ENCODE peak calls at places on chromosomes 16 and 17, in seven cellular contexts. U is K562, Z is HepG2, E is HCT116, B is SK-N-SH, C is GM12878, D is H1. J is an unnamed sample.

GRCh38 chr16:84876873-84877606 is 57.3 kb downstream of the CRISPLD2 start:
- DNase-seq in B (no peak), Z (no peak), U (no peak), C (no peak), E (no peak), D (no peak), J (no peak)

GRCh38 chr16:13436641-13437423 is 483.1 kb upstream of the ERCC4 start:
- DNase-seq in U (peak), D (no peak), B (no peak), Z (peak), E (no peak), C (peak), J (peak)

GRCh38 chr17:12342161-12342560 is 321.5 kb downstream of the MAP2K4 start:
- DNase-seq in C (no peak), Z (no peak), B (no peak), D (no peak), E (no peak), U (no peak), J (no peak)

GRCh38 chr17:8292639-8293395 is 2.4 kb downstream of the SLC25A35 start:
- DNase-seq in Z (no peak), C (no peak), D (no peak), B (no peak), E (no peak), U (no peak), J (no peak)

GRCh38 chr17:9648521-9649110 is 3.3 kb downstream of the USP43 start:
- DNase-seq in C (no peak), B (no peak), E (no peak), Z (no peak), U (no peak), D (no peak), J (peak)

GRCh38 chr16:24583494-24583893 is 44.1 kb downstream of the RBBP6 start:
- DNase-seq in B (no peak), D (no peak), Z (no peak), C (no peak), U (no peak), E (no peak), J (no peak)

GRCh38 chr16:8848939-8849391 is 19.8 kb downstream of the CARHSP1 start:
- DNase-seq in B (peak), D (no peak), Z (no peak), U (no peak), E (no peak), C (no peak), J (no peak)

GRCh38 chr17:83173997-83174858 is 94.8 kb downstream of the METRNL start:
- DNase-seq in C (no peak), D (no peak), U (no peak), Z (peak), B (no peak), E (no peak), J (peak)

GRCh38 chr16:4687946-4688673 is 5.3 kb upstream of the NUDT16L1 start:
- DNase-seq in B (no peak), D (no peak), U (no peak), C (no peak), Z (no peak), E (no peak), J (no peak)

DNA sequence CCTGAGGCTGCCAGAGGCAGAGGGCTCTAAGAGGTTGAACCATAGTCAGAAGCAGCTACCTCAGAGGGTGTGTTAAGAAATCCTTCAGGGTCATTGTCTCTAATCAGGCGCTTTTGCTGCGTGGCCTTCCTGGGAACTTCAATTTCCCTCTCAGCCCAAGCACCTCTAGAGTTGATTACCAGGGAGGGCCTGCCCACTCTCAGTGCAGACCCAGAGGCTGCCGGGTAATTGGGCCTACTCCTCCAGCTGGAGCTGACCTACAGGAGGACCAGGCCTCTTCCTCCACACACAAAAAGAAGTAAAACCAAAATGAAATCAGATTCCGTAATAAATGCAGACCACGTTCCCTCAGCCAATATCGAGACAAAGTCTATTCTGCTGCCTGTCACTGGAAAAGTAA is 305.0 kb upstream of the CCL2 start:
- DNase-seq in D (no peak), C (no peak), U (no peak), B (no peak), Z (no peak), E (no peak), J (no peak)
- TF ChIP-seq JUND in D (no peak), C (no peak), U (no peak), B (no peak), Z (no peak), E (no peak), J (no peak)

DNA sequence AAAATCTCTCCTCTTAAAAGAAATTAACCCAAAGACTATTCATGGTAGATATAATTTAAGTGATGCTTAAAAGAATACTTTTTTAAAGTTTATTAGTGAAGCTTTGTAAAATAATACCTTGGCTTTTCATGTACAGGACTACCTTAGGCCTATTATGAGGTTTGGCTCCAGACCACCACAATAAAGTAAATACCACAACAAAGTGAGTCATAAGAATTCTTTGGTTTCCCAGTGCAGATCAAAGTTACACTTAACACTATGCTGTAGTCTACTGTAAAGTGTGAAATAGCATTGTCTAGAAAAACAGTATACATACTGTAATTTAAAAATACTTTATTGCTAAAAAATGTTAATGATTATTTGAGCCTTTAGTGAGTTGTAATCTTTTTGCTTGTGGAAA is 31.7 kb downstream of the CLTC start:
- DNase-seq in U (no peak), E (no peak), Z (no peak), B (no peak), C (no peak), D (no peak), J (no peak)
- TF ChIP-seq JUND in U (no peak), E (no peak), Z (no peak), B (no peak), C (no peak), D (no peak), J (no peak)

DNA sequence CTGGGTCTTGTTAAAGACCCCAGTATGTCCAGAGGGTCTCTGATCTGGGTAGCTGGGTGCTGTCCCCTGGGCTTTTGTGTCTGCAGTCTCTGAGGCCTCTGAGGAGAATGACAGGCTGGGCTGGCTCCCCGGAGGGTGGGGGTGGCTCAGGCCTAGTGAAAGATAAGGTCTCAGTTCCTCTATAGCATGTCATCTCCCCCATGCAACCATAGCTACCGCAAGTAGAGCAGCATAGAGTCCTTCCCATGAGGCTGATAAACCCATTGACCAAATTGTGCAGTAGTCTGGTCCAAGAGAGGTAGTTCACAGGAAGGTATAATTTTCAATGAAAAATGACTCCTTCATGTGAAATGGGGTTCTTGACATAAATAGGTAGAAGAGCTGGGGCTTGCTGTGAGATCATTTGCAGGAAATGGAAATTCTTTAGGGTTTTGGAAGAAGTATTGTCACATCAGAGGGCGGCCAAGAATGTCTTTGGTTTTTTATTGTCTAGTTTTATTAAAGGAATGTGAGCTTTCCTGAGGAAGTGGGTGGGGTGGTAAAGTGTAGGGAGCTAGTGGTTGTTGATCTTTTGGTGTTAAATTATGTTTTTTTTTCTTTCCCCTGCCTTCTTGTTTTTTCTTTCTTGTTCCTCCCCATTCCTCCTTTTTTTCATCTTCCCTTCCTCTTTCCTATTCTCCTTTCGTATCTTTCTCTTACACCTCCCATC is 21.0 kb downstream of the SLC7A6OS start:
- DNase-seq in B (no peak), U (peak), E (no peak), C (peak), D (no peak), Z (no peak), J (no peak)
- TF ChIP-seq JUND in B (no peak), U (peak), E (no peak), C (no peak), D (no peak), Z (no peak), J (no peak)

GRCh38 chr16:19367335-19367734 is 50.3 kb upstream of the TMC5 start:
- DNase-seq in D (no peak), E (no peak), Z (no peak), U (no peak), C (no peak), B (no peak), J (no peak)

GRCh38 chr16:19363741-19364140 is 53.9 kb upstream of the TMC5 start:
- DNase-seq in E (no peak), C (no peak), B (no peak), D (no peak), Z (no peak), U (no peak), J (no peak)

GRCh38 chr16:19361587-19361986 is 56.1 kb upstream of the TMC5 start:
- DNase-seq in C (no peak), E (no peak), Z (no peak), B (no peak), U (no peak), D (no peak), J (no peak)

DNA sequence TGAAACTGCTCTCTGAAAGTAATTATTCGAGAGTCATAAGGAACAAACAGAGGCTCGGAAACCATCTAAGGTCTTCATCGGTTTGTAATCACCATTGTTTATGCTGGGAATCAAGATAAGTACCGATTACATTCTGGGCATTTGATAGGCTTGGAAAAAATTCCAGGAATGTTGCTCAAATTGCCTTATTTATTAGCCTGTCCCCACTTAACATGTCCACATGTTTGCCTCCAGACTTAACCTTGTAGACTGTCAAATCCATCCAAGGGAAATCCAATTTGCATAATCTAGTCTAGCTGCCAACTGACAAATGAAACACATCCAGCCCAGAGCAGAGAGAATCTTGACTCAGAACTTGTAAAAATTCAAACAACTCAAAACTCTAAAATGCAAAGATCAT is 51.3 kb upstream of the TMC5 start:
- DNase-seq in E (no peak), D (no peak), B (no peak), U (no peak), Z (no peak), C (no peak), J (no peak)
- TF ChIP-seq JUND in E (no peak), D (no peak), B (no peak), U (no peak), Z (no peak), C (no peak), J (no peak)

GRCh38 chr17:79654350-79654959 is 43.6 kb upstream of the RBFOX3 start:
- DNase-seq in Z (no peak), D (no peak), E (no peak), C (no peak), B (no peak), U (no peak), J (no peak)

GRCh38 chr17:79654960-79655382 is 44.1 kb upstream of the RBFOX3 start:
- DNase-seq in E (no peak), B (peak), D (no peak), U (no peak), Z (peak), C (no peak), J (no peak)

GRCh38 chr17:79651751-79652150 is 40.9 kb upstream of the RBFOX3 start:
- DNase-seq in E (no peak), U (no peak), B (peak), C (no peak), Z (no peak), D (no peak), J (no peak)

GRCh38 chr17:79651266-79651665 is 40.4 kb upstream of the RBFOX3 start:
- DNase-seq in E (no peak), C (no peak), D (no peak), U (no peak), Z (no peak), B (peak), J (no peak)

GRCh38 chr17:79652999-79653643 is 42.3 kb upstream of the RBFOX3 start:
- DNase-seq in D (no peak), C (no peak), U (no peak), Z (no peak), B (no peak), E (no peak), J (no peak)
- TF ChIP-seq JUND in D (no peak), C (no peak), U (no peak), Z (no peak), B (no peak), E (no peak), J (no peak)

DNA sequence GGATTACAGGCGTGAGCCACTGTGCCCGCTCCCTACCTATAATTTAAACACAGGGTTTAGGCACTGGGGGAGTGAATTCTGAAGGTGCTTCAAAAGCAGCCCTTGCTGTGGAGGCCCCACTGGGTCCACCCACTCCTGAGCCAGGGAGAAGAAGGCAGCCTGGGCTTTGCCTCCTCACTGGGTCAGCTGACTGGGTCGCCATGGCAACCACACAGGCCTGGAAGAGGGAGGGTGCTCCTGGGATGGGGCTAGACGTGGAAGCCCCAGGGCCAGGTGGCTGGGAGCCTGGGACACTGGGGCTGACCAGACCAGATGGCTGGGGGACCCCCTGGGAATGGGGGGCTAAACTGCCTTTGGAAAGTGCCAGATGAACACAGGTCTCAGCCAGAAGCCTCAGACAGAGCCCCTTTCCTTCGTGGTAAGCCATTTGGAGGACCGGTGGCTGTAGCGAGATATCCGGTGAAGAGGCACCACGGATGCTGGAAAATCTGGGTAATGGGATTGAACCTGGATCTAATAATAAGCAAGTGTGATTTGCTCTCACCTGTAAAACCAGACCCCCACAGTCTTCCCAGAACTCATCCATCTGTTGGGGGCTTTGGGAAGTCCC is 32.9 kb downstream of the TRARG1 start:
- DNase-seq in D (no peak), U (peak), E (no peak), B (peak), C (no peak), Z (peak), J (no peak)
- TF ChIP-seq JUND in D (no peak), U (no peak), E (no peak), B (no peak), C (no peak), Z (no peak), J (no peak)

DNA sequence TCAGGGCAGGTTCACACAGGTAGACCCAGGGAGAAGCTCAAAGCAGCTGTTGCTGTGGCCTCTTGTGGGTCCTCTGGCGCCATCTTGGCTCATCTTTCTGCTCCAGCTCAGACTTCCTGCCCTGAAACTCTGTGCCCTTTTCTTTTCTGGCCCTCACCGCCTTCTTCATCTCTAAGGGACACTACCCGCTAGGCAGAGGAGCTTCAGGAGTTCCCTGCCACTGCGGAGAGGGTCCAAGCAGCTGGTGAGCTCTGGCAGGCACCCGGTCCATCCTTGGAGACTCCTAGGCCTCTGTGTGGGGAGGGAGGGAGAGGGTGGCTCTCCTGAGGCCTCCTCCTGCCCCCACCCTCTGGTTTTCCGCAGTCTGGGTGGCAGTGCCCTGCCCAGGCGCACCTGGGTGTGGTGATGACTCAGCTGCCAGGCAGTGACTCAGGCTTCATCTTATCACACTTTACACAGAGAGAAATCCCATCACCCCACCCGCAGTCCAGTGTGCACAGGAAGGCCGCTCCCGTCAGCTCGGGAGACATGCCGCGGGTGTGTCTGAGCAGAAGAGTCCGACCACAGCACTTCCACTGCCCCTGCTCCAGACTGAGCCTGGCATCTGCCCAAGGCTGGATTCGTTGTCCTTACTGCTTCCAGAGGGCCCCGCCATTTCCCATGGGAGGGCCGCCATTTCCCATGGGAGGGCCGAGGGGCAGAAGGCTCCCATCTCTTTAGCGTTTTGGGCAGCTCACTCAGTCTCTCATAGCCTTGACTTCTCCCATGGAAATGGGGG is 7.3 kb downstream of the NT5C start:
- DNase-seq in D (no peak), C (no peak), B (no peak), E (peak), U (peak), Z (peak), J (no peak)
- TF ChIP-seq JUND in D (no peak), C (no peak), B (peak), E (no peak), U (peak), Z (no peak), J (no peak)

GRCh38 chr16:86925067-86925791 is 346.9 kb downstream of the FOXL1 start:
- DNase-seq in Z (no peak), D (no peak), E (no peak), U (peak), B (no peak), C (no peak), J (no peak)
- TF ChIP-seq JUND in Z (no peak), D (no peak), E (no peak), U (no peak), B (peak), C (no peak), J (no peak)

DNA sequence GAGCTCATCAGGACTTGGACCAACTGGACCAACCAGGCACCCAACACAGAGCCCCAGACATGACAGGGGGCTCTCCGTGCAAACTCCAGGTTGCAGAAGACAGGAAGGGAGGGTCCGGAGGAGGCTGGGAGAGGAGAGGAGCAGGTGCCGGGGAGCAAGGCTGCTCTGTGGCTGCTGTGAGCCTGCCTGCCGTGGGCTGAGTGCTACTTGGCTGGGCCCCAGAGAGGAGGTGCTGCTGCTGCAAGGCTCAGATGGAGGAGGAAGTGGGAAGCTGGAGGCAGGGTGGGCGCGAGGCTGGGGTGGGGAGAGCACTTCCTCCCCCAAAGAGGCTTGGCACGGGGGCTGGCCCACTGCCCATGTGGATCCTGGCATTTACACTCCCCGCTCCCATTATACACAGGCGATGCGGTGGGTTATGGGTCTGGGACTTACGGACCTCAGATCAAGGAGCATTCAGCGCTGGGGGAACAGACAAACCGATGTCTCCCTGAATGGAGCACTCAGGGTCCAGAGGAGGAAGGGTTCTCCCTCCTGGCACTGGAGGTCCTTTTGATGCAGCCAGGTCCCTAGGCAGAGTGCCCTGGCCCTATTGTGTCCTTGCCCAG is 15.9 kb downstream of the EPOP start:
- DNase-seq in E (no peak), C (no peak), Z (no peak), D (no peak), U (no peak), B (no peak), J (no peak)
- TF ChIP-seq JUND in E (no peak), C (no peak), Z (no peak), D (no peak), U (no peak), B (no peak), J (no peak)

GRCh38 chr17:56257075-56257474 is 103.8 kb downstream of the ANKFN1 start:
- DNase-seq in B (no peak), D (no peak), E (no peak), U (no peak), C (no peak), Z (no peak), J (no peak)
- TF ChIP-seq JUND in B (no peak), D (no peak), E (no peak), U (no peak), C (no peak), Z (no peak), J (no peak)